ENCODE peak calls at places on chromosome 2, in five cellular contexts. I is stimulated activated CD8-positive, alpha-beta memory T cell treated with anti-CD3 and anti-CD28 coated beads, Interleukin-15, amount 100 ng/mL, for 24 hours; Z is colonic mucosa; L is LHCN-M2; Y is endothelial cell. W is an unnamed sample.

GRCh38 chr2:71545572-71546274 is 92.4 kb downstream of the DYSF start:
- DNase-seq in I (no peak), Z (peak), L (peak), Y (peak), W (peak)

GRCh38 chr2:23459032-23459431 is 74.1 kb downstream of the KLHL29 start:
- DNase-seq in I (no peak), Z (no peak), L (no peak), Y (no peak), W (no peak)

GRCh38 chr2:163157411-163157810 is 318.8 kb upstream of the KCNH7 start:
- DNase-seq in I (no peak), Z (no peak), L (peak), Y (no peak), W (no peak)

GRCh38 chr2:116477229-116477628 is 1337.3 kb upstream of the DDX18 start:
- DNase-seq in I (no peak), Z (no peak), L (no peak), Y (no peak), W (no peak)

GRCh38 chr2:134917958-134918517 is 584 bp upstream of the CCNT2 start:
- DNase-seq in I (peak), Z (no peak), L (no peak), Y (peak), W (peak)

GRCh38 chr2:225993430-225993829 is 593.9 kb downstream of the NYAP2 start:
- DNase-seq in I (no peak), Z (no peak), L (peak), Y (no peak), W (no peak)

GRCh38 chr2:121818546-121818945 is 63.1 kb downstream of the TSN start:
- DNase-seq in I (no peak), Z (no peak), L (no peak), Y (no peak), W (no peak)

GRCh38 chr2:224405841-224406370 is 4.0 kb upstream of the FAM124B start:
- DNase-seq in I (no peak), Z (no peak), L (peak), Y (no peak), W (no peak)

GRCh38 chr2:201460532-201460931 is 9.0 kb downstream of the STRADB start:
- DNase-seq in I (no peak), Z (no peak), L (no peak), Y (no peak), W (no peak)

GRCh38 chr2:136008205-136008865 is 22.9 kb upstream of the DARS1 start:
- DNase-seq in I (no peak), Z (peak), L (no peak), Y (no peak), W (peak)

GRCh38 chr2:15939854-15940660 is at the start of gene MYCN:
- DNase-seq in I (no peak), Z (peak), L (peak), Y (peak), W (peak)

GRCh38 chr2:221189431-221189830 is 382.7 kb downstream of the EPHA4 start:
- DNase-seq in I (no peak), Z (no peak), L (no peak), Y (no peak), W (no peak)

GRCh38 chr2:43084699-43085091 is 141.7 kb downstream of the ZFP36L2 start:
- DNase-seq in I (no peak), Z (no peak), L (no peak), Y (no peak), W (no peak)

GRCh38 chr2:127633556-127634065 is 12.3 kb upstream of the GPR17 start:
- DNase-seq in I (no peak), Z (no peak), L (no peak), Y (no peak), W (no peak)

GRCh38 chr2:151522556-151522955 is 112.9 kb downstream of the RIF1 start:
- DNase-seq in I (no peak), Z (no peak), L (no peak), Y (no peak), W (no peak)

GRCh38 chr2:42328148-42328833 is 32.7 kb downstream of the COX7A2L start:
- DNase-seq in I (no peak), Z (no peak), L (peak), Y (no peak), W (no peak)

GRCh38 chr2:231786177-231786916 is at the start of gene COPS7B:
- DNase-seq in I (peak), Z (peak), L (peak), Y (peak), W (peak)

GRCh38 chr2:24489465-24489864 is 1.6 kb upstream of the NCOA1 start:
- DNase-seq in I (no peak), Z (peak), L (no peak), Y (no peak), W (peak)

GRCh38 chr2:171566099-171566498 is 43.8 kb downstream of the CYBRD1 start:
- DNase-seq in I (no peak), Z (no peak), L (no peak), Y (no peak), W (no peak)

GRCh38 chr2:158457826-158458616 is 1.3 kb downstream of the PKP4 start:
- DNase-seq in I (peak), Z (peak), L (peak), Y (peak), W (peak)

GRCh38 chr2:55420244-55420713 is 623 bp upstream of the CCDC88A start:
- DNase-seq in I (no peak), Z (no peak), L (no peak), Y (no peak), W (no peak)